ENCODE peak calls at places on chromosomes 11 and 22, in five cellular contexts. K is tibial artery, O is PC-3, L is Peyer's patch, E is lung. D is an unnamed sample. For H3K27me3, the result is how much of the 10 kb centered on the place peaks cover.

GRCh38 chr22:17368144-17368726 is 1.0 kb upstream of the CECR2 start:
- DNase-seq in K (no peak), L (no peak), O (no peak), E (no peak), D (no peak)

GRCh38 chr11:115301029-115301428 is 203.2 kb downstream of the CADM1 start:
- DNase-seq in O (no peak), L (no peak), E (no peak), K (no peak), D (no peak)

GRCh38 chr11:86760577-86760976 is 39.8 kb upstream of the PRSS23 start:
- DNase-seq in K (no peak), L (no peak), O (no peak), E (no peak), D (no peak)

GRCh38 chr11:9210922-9211320 is 54.2 kb downstream of the DENND5A start:
- DNase-seq in O (peak), E (no peak), K (no peak), L (no peak), D (no peak)

GRCh38 chr11:56396047-56396446 is 16.4 kb upstream of the OR5AL1 start:
- DNase-seq in L (no peak), O (no peak), E (no peak), K (no peak), D (no peak)

GRCh38 chr11:110106713-110107274 is 13.6 kb downstream of the ZC3H12C start:
- DNase-seq in E (no peak), K (no peak), L (no peak), O (no peak), D (no peak)

GRCh38 chr11:13098067-13098466 is 89.0 kb downstream of the RASSF10 start:
- DNase-seq in K (no peak), E (no peak), L (no peak), O (peak), D (peak)

GRCh38 chr22:45757068-45757467 is 85.4 kb downstream of the ATXN10 start:
- DNase-seq in K (no peak), L (no peak), O (no peak), E (peak), D (peak)

GRCh38 chr11:65103476-65103875 is 7.5 kb downstream of the VPS51 start:
- DNase-seq in L (no peak), E (no peak), O (no peak), K (no peak), D (no peak)

GRCh38 chr11:11574373-11574772 is 47.4 kb downstream of the GALNT18 start:
- DNase-seq in O (no peak), L (no peak), E (no peak), K (no peak), D (no peak)

GRCh38 chr11:61754534-61755482 is 2.4 kb downstream of the MYRF start:
- DNase-seq in E (peak), O (no peak), L (peak), K (no peak), D (no peak)

GRCh38 chr22:43431821-43432554 is 20.2 kb downstream of the MPPED1 start:
- DNase-seq in O (no peak), L (no peak), K (no peak), E (no peak), D (no peak)

GRCh38 chr11:61607426-61607825 is 26.6 kb upstream of the SYT7 start:
- DNase-seq in K (no peak), E (no peak), L (no peak), O (peak), D (no peak)

GRCh38 chr22:37747090-37747714 is 50.4 kb downstream of the TRIOBP start:
- DNase-seq in L (no peak), O (peak), K (no peak), E (no peak), D (peak)

GRCh38 chr11:88250566-88251080 is 75.4 kb upstream of the RAB38 start:
- DNase-seq in E (no peak), O (no peak), K (no peak), L (no peak), D (no peak)

DNA sequence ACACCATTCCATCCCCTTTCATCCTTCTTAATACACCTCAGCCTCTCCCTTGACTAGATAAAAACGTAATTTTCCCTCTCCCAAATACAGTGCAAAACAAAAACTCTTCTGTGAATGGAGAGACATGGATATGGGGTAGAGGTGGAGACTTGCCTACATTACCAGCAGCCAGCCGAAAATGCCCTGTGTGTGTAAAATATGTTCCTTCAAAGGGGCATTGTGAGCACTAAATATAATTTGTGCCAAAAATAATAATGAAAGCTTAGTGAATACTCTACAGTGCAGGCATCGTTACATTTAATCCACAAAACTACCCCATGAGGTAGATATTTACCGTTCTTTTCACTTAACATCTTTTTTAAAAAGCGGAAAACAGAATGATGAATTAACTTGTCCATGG is 1.0 kb upstream of the TRIM44 start:
- DNase-seq in L (no peak), E (no peak), K (no peak), O (no peak), D (no peak)
- H3K27ac ChIP-seq in L (no peak), E (peak), K (peak), O (peak), D (no peak)

DNA sequence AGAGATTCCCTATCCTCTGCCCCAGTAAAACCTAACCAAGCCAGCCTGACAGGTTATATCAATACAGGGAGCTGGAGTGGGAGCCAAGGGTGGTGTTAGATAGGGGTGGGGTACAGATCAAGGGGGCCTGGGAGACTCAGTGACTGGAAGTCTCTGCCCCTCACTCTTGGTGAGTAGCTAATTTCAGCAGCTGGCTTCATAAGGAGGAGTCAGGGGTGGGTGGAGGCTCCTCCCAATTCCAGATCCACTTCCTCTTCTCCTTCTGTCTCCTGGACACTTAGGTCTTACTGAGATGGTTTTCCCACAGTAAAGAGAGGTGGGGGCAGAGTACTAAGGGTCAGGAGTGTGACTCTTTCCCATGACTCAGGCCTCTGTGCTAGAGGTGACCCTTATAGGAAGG is 1.2 kb upstream of the VSIG2 start:
- DNase-seq in E (no peak), O (no peak), L (no peak), K (no peak), D (peak)
- H3K27me3 ChIP-seq in E (under half), O (under half), L (under half), K (under half), D (under half)

DNA sequence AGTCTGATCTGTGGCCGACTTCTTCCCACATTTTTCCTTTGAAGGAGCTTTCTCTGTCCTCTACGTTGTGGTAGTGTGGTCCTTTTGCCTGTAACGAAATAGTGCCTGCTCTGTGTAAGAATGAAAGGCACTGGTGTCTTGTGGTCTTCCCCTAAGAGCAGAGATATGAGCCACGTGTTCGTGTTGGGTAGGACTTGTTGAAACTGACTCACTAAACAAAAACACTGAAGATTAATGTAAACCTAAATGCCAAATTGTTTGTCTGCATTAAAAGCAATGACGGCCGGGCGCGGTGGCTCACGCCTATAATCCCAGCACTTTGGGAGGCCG is 10.1 kb upstream of the RPS3 start:
- DNase-seq in O (no peak), L (no peak), K (peak), E (no peak), D (no peak)
- H3K27ac ChIP-seq in O (no peak), L (no peak), K (no peak), E (no peak), D (no peak)

DNA sequence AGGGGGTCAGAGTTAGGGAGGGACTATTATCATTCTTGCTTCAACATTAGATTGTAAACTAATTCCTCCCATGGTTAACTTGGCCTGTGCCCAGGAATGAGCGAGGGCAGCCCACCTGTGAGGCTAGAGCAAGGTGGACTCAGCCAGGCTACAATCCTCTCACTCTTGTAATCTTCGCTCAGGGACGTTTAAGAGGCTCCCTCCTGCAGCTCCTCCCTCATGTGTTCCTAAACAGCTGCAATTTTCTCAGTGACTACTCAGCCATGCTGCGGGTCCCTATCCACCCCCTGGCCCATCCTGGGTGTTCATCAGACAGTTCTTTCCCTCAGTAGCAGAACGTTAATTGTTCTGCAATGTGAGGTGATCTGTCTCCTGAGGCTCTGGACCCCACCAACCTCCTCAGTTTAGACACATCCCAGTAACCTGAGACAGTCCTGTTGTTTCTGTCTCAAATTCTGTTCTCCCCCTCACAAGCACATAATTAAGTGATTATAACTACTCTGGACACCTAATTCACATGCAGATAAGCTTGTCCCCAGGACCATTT is 337.1 kb upstream of the B3GAT1 start:
- DNase-seq in K (peak), E (no peak), L (peak), O (no peak), D (no peak)
- H3K27me3 ChIP-seq in K (under half), E (under half), L (under half), O (under half), D (under half)

DNA sequence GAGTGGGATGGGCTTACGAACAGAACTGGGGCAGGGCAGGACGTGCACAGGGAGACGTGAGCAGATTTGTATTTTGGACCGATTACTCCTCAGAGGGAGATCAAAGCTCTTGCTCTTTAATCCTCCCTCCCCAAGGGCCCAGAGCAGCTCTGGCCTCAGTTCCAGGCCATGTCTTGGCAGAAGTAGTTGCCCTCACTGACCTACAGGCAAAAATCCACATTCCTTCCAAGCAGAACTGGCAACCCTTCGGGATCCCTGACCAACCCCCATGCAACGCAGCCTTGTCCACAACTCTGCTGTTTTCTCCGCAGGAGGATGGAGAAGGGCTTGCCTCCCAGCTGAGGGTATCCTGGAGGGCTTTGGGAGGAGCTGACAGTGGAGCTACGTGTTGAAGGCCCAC is 68.3 kb downstream of the PDE2A start:
- DNase-seq in L (no peak), E (no peak), O (no peak), K (no peak), D (no peak)
- H3K27ac ChIP-seq in L (peak), E (no peak), O (no peak), K (peak), D (no peak)

D was measured in thyroid gland.